ENCODE peak calls at places on chromosomes 6 and 20, in ten cellular contexts. L, G, V, X, F, N, K, H, A and C are unnamed samples.
A peak's percentile ranks its signal among the peaks of the same experiment; 100 is the strongest.

GRCh38 chr6:29647927-29648642 is 8.8 kb upstream of the MOG start:
- DNase-seq in L (no peak), G (no peak), V (no peak), X (no peak), F (no peak), N (peak; percentile 55), K (peak; percentile 50), H (peak; percentile 12), A (no peak), C (peak; percentile 45)

GRCh38 chr6:32107447-32107846 is 1.7 kb downstream of the TNXB start:
- DNase-seq in L (no peak), G (no peak), V (no peak), X (no peak), F (no peak), N (no peak), K (no peak), H (no peak), A (no peak), C (no peak)

GRCh38 chr6:514396-514973 is 122.9 kb downstream of the IRF4 start:
- DNase-seq in L (no peak), G (no peak), V (no peak), X (no peak), F (no peak), N (no peak), K (no peak), H (no peak), A (no peak), C (no peak)

GRCh38 chr20:62815066-62815991 is 1.5 kb upstream of the COL9A3 start:
- DNase-seq in L (no peak), G (no peak), V (no peak), X (no peak), F (no peak), N (peak; percentile 64), K (peak; percentile 41), H (no peak), A (no peak), C (no peak)

GRCh38 chr6:149032599-149033405 is 284.7 kb upstream of the TAB2 start:
- DNase-seq in L (peak; percentile 51), G (peak; percentile 36), V (peak; percentile 66), X (peak; percentile 60), F (no peak), N (peak; percentile 95), K (peak; percentile 84), H (no peak), A (peak; percentile 80), C (peak; percentile 83)

GRCh38 chr6:72776456-72776855 is 154.6 kb downstream of the KCNQ5 start:
- DNase-seq in L (no peak), G (no peak), V (no peak), X (no peak), F (no peak), N (no peak), K (no peak), H (no peak), A (no peak), C (no peak)

GRCh38 chr20:17822039-17822438 is 122.3 kb downstream of the BANF2 start:
- DNase-seq in L (no peak), G (no peak), V (peak; percentile 48), X (no peak), F (no peak), N (peak; percentile 94), K (peak; percentile 72), H (no peak), A (no peak), C (no peak)

GRCh38 chr6:165515963-165516624 is 146.9 kb downstream of the PDE10A start:
- DNase-seq in L (no peak), G (no peak), V (no peak), X (no peak), F (no peak), N (peak; percentile 16), K (peak; percentile 78), H (no peak), A (no peak), C (peak; percentile 19)

GRCh38 chr6:36594816-36595167 is 630 bp downstream of the SRSF3 start:
- DNase-seq in L (no peak), G (no peak), V (no peak), X (no peak), F (no peak), N (no peak), K (no peak), H (no peak), A (no peak), C (no peak)

GRCh38 chr20:1418335-1418734 is 25.5 kb upstream of the FKBP1A start:
- DNase-seq in L (no peak), G (no peak), V (peak; percentile 57), X (no peak), F (no peak), N (peak; percentile 38), K (peak; percentile 39), H (no peak), A (no peak), C (no peak)

GRCh38 chr20:61744691-61745396 is 320.8 kb downstream of the TAF4 start:
- DNase-seq in L (no peak), G (no peak), V (no peak), X (no peak), F (no peak), N (peak; percentile 64), K (peak; percentile 73), H (no peak), A (no peak), C (peak; percentile 30)

GRCh38 chr6:98777762-98778161 is 56.6 kb upstream of the POU3F2 start:
- DNase-seq in L (no peak), G (no peak), V (no peak), X (no peak), F (no peak), N (no peak), K (no peak), H (no peak), A (peak; percentile 46), C (no peak)

GRCh38 chr6:74044417-74045096 is 348.6 kb downstream of the CD109 start:
- DNase-seq in L (no peak), G (no peak), V (no peak), X (no peak), F (no peak), N (peak; percentile 5), K (peak; percentile 57), H (no peak), A (no peak), C (peak; percentile 4)

GRCh38 chr6:99590728-99591672 is 15.6 kb upstream of the PRDM13 start:
- DNase-seq in L (no peak), G (no peak), V (no peak), X (no peak), F (no peak), N (peak; percentile 26), K (no peak), H (no peak), A (no peak), C (no peak)

GRCh38 chr6:21733311-21733710 is 139.8 kb downstream of the SOX4 start:
- DNase-seq in L (no peak), G (no peak), V (no peak), X (no peak), F (no peak), N (no peak), K (peak; percentile 37), H (no peak), A (no peak), C (no peak)

GRCh38 chr6:88492824-88493223 is 326.7 kb upstream of the CNR1 start:
- DNase-seq in L (peak; percentile 26), G (no peak), V (no peak), X (no peak), F (no peak), N (peak; percentile 54), K (peak; percentile 28), H (no peak), A (no peak), C (peak; percentile 41)

GRCh38 chr20:59340186-59340885 is 39.9 kb downstream of the EDN3 start:
- DNase-seq in L (no peak), G (no peak), V (no peak), X (no peak), F (no peak), N (no peak), K (no peak), H (no peak), A (no peak), C (no peak)

GRCh38 chr6:125370343-125370742 is 68.6 kb upstream of the HDDC2 start:
- DNase-seq in L (no peak), G (no peak), V (no peak), X (no peak), F (no peak), N (no peak), K (no peak), H (no peak), A (no peak), C (no peak)

GRCh38 chr6:13810688-13811446 is 3.5 kb downstream of the MCUR1 start:
- DNase-seq in L (no peak), G (no peak), V (no peak), X (no peak), F (no peak), N (no peak), K (no peak), H (no peak), A (no peak), C (no peak)

GRCh38 chr6:155595264-155595663 is 139.6 kb upstream of the NOX3 start:
- DNase-seq in L (no peak), G (no peak), V (no peak), X (no peak), F (no peak), N (no peak), K (no peak), H (no peak), A (no peak), C (no peak)

GRCh38 chr20:39462436-39462835 is 500.3 kb downstream of the DHX35 start:
- DNase-seq in L (no peak), G (no peak), V (no peak), X (no peak), F (no peak), N (no peak), K (no peak), H (no peak), A (no peak), C (no peak)

GRCh38 chr20:63863798-63864544 is 1.1 kb upstream of the TPD52L2 start:
- DNase-seq in L (peak; percentile 68), G (peak; percentile 71), V (peak; percentile 34), X (peak; percentile 77), F (peak; percentile 73), N (peak; percentile 84), K (peak; percentile 78), H (peak; percentile 75), A (peak; percentile 92), C (peak; percentile 74)

GRCh38 chr6:28542440-28543293 is 17.0 kb downstream of the GPX5 start:
- DNase-seq in L (peak; percentile 81), G (peak; percentile 15), V (peak; percentile 42), X (peak; percentile 32), F (no peak), N (peak; percentile 88), K (peak; percentile 91), H (peak; percentile 16), A (peak; percentile 71), C (peak; percentile 73)

GRCh38 chr6:143536461-143536865 is 24.9 kb upstream of the FUCA2 start:
- DNase-seq in L (no peak), G (peak; percentile 41), V (no peak), X (no peak), F (peak; percentile 27), N (peak; percentile 32), K (peak; percentile 33), H (no peak), A (peak; percentile 59), C (no peak)

GRCh38 chr6:146851837-146852236 is 253.1 kb downstream of the ADGB start:
- DNase-seq in L (no peak), G (no peak), V (peak; percentile 73), X (no peak), F (no peak), N (peak; percentile 97), K (peak; percentile 94), H (no peak), A (no peak), C (no peak)

GRCh38 chr6:154615483-154616025 is 105.1 kb upstream of the CNKSR3 start:
- DNase-seq in L (peak; percentile 91), G (no peak), V (no peak), X (peak; percentile 26), F (no peak), N (peak; percentile 50), K (peak; percentile 60), H (peak; percentile 81), A (no peak), C (peak; percentile 85)

GRCh38 chr6:30752164-30752927 is 8.0 kb upstream of the IER3 start:
- DNase-seq in L (no peak), G (no peak), V (peak; percentile 100), X (peak; percentile 68), F (no peak), N (peak; percentile 100), K (peak; percentile 100), H (no peak), A (no peak), C (peak; percentile 77)

GRCh38 chr6:93684339-93684738 is 265.0 kb upstream of the EPHA7 start:
- DNase-seq in L (no peak), G (no peak), V (no peak), X (no peak), F (no peak), N (no peak), K (no peak), H (no peak), A (no peak), C (no peak)